ENCODE peak calls at places on chromosomes 3 and 15, in seven cellular contexts. One of them, this sample, is unnamed.

GRCh38 chr3:26920579-26920978 is 298.0 kb downstream of the LRRC3B start:
- DNase-seq in NCI-H1694 treated with DMSO at 0.1 percent for 48 hours: no peak
- DNase-seq in left ventricle myocardium inferior: no peak
- DNase-seq in ELF-1: no peak
- DNase-seq in Calu3: no peak
- DNase-seq in T follicular helper cell: no peak
- DNase-seq in Right ventricle myocardium inferior: no peak
- DNase-seq in this sample: no peak

GRCh38 chr3:38015984-38016383 is 13.5 kb downstream of the PLCD1 start:
- DNase-seq in T follicular helper cell: no peak
- DNase-seq in Right ventricle myocardium inferior: no peak
- DNase-seq in left ventricle myocardium inferior: no peak
- DNase-seq in ELF-1: no peak
- DNase-seq in Calu3: no peak
- DNase-seq in NCI-H1694 treated with DMSO at 0.1 percent for 48 hours: no peak
- DNase-seq in this sample: no peak

GRCh38 chr3:195040094-195040493 is 230.9 kb downstream of the XXYLT1 start:
- DNase-seq in left ventricle myocardium inferior: peak
- DNase-seq in ELF-1: no peak
- DNase-seq in NCI-H1694 treated with DMSO at 0.1 percent for 48 hours: no peak
- DNase-seq in T follicular helper cell: no peak
- DNase-seq in Calu3: no peak
- DNase-seq in Right ventricle myocardium inferior: no peak
- DNase-seq in this sample: no peak

GRCh38 chr15:79028411-79028964 is 62.1 kb downstream of the RASGRF1 start:
- DNase-seq in NCI-H1694 treated with DMSO at 0.1 percent for 48 hours: peak
- DNase-seq in T follicular helper cell: no peak
- DNase-seq in Calu3: peak
- DNase-seq in ELF-1: peak
- DNase-seq in left ventricle myocardium inferior: no peak
- DNase-seq in Right ventricle myocardium inferior: no peak
- DNase-seq in this sample: no peak

GRCh38 chr3:129592362-129593150 is 13.9 kb downstream of the PLXND1 start:
- DNase-seq in T follicular helper cell: no peak
- DNase-seq in left ventricle myocardium inferior: peak
- DNase-seq in ELF-1: peak
- DNase-seq in NCI-H1694 treated with DMSO at 0.1 percent for 48 hours: no peak
- DNase-seq in Right ventricle myocardium inferior: peak
- DNase-seq in Calu3: no peak
- DNase-seq in this sample: peak

GRCh38 chr3:64251019-64251418 is 25.8 kb upstream of the PRICKLE2 start:
- DNase-seq in T follicular helper cell: no peak
- DNase-seq in left ventricle myocardium inferior: no peak
- DNase-seq in NCI-H1694 treated with DMSO at 0.1 percent for 48 hours: no peak
- DNase-seq in Right ventricle myocardium inferior: no peak
- DNase-seq in ELF-1: no peak
- DNase-seq in Calu3: no peak
- DNase-seq in this sample: no peak

GRCh38 chr15:77508541-77509505 is 88.1 kb downstream of the HMG20A start:
- DNase-seq in left ventricle myocardium inferior: peak
- DNase-seq in T follicular helper cell: no peak
- DNase-seq in Right ventricle myocardium inferior: no peak
- DNase-seq in ELF-1: peak
- DNase-seq in Calu3: peak
- DNase-seq in NCI-H1694 treated with DMSO at 0.1 percent for 48 hours: no peak
- DNase-seq in this sample: no peak

GRCh38 chr3:124833710-124834332 is 53.3 kb downstream of the ITGB5 start:
- DNase-seq in Right ventricle myocardium inferior: no peak
- DNase-seq in Calu3: no peak
- DNase-seq in T follicular helper cell: no peak
- DNase-seq in ELF-1: peak
- DNase-seq in left ventricle myocardium inferior: no peak
- DNase-seq in NCI-H1694 treated with DMSO at 0.1 percent for 48 hours: no peak
- DNase-seq in this sample: no peak

GRCh38 chr3:156642750-156643728 is 31.4 kb upstream of the TIPARP start:
- DNase-seq in left ventricle myocardium inferior: no peak
- DNase-seq in T follicular helper cell: no peak
- DNase-seq in Right ventricle myocardium inferior: no peak
- DNase-seq in NCI-H1694 treated with DMSO at 0.1 percent for 48 hours: no peak
- DNase-seq in Calu3: no peak
- DNase-seq in ELF-1: peak
- DNase-seq in this sample: no peak

GRCh38 chr3:21484323-21485154 is 266.5 kb downstream of the ZNF385D start:
- DNase-seq in left ventricle myocardium inferior: peak
- DNase-seq in Calu3: peak
- DNase-seq in NCI-H1694 treated with DMSO at 0.1 percent for 48 hours: peak
- DNase-seq in Right ventricle myocardium inferior: no peak
- DNase-seq in T follicular helper cell: no peak
- DNase-seq in ELF-1: peak
- DNase-seq in this sample: no peak

This sample was measured in DMS79.